ENCODE peak calls at places on chromosomes 2 and 18, in eight cellular contexts. One of them, this sample, is unnamed.
A peak's percentile ranks its signal among the peaks of the same experiment; 100 is the strongest.

GRCh38 chr2:154762638-154763037 is 64.1 kb downstream of the KCNJ3 start:
- DNase-seq in A549: no peak
- DNase-seq in stomach: no peak
- DNase-seq in breast epithelium: no peak
- DNase-seq in foreskin fibroblast: no peak
- DNase-seq in endodermal cell: no peak
- DNase-seq in ovary: no peak
- DNase-seq in astrocyte: no peak
- DNase-seq in this sample: no peak

GRCh38 chr18:74288730-74289129 is 3.0 kb downstream of the CYB5A start:
- DNase-seq in endodermal cell: peak; percentile 57
- DNase-seq in ovary: no peak
- DNase-seq in foreskin fibroblast: no peak
- DNase-seq in breast epithelium: no peak
- DNase-seq in astrocyte: no peak
- DNase-seq in stomach: no peak
- DNase-seq in A549: no peak
- DNase-seq in this sample: no peak

GRCh38 chr2:222404126-222404891 is 20.0 kb upstream of the SGPP2 start:
- DNase-seq in endodermal cell: no peak
- DNase-seq in ovary: no peak
- DNase-seq in foreskin fibroblast: no peak
- DNase-seq in stomach: no peak
- DNase-seq in breast epithelium: no peak
- DNase-seq in astrocyte: no peak
- DNase-seq in A549: no peak
- DNase-seq in this sample: no peak

GRCh38 chr2:238173692-238174091 is 14.9 kb downstream of the ERFE start:
- DNase-seq in foreskin fibroblast: no peak
- DNase-seq in A549: no peak
- DNase-seq in astrocyte: no peak
- DNase-seq in ovary: no peak
- DNase-seq in stomach: no peak
- DNase-seq in breast epithelium: no peak
- DNase-seq in endodermal cell: no peak
- DNase-seq in this sample: no peak

GRCh38 chr2:101610750-101611315 is 86.7 kb upstream of the MAP4K4 start:
- DNase-seq in endodermal cell: no peak
- DNase-seq in astrocyte: no peak
- DNase-seq in foreskin fibroblast: no peak
- DNase-seq in ovary: no peak
- DNase-seq in A549: no peak
- DNase-seq in breast epithelium: no peak
- DNase-seq in stomach: no peak
- DNase-seq in this sample: no peak

GRCh38 chr2:40317756-40318155 is 134.1 kb downstream of the SLC8A1 start:
- DNase-seq in astrocyte: no peak
- DNase-seq in stomach: no peak
- DNase-seq in endodermal cell: no peak
- DNase-seq in foreskin fibroblast: no peak
- DNase-seq in ovary: no peak
- DNase-seq in breast epithelium: no peak
- DNase-seq in A549: no peak
- DNase-seq in this sample: no peak

GRCh38 chr2:101114268-101114783 is 36.9 kb downstream of the TBC1D8 start:
- DNase-seq in breast epithelium: no peak
- DNase-seq in astrocyte: no peak
- DNase-seq in foreskin fibroblast: no peak
- DNase-seq in endodermal cell: no peak
- DNase-seq in stomach: no peak
- DNase-seq in A549: no peak
- DNase-seq in ovary: no peak
- DNase-seq in this sample: no peak

GRCh38 chr18:43893001-43893637 is 615.8 kb upstream of the SYT4 start:
- DNase-seq in stomach: no peak
- DNase-seq in astrocyte: peak; percentile 99
- DNase-seq in endodermal cell: no peak
- DNase-seq in ovary: no peak
- DNase-seq in breast epithelium: no peak
- DNase-seq in A549: no peak
- DNase-seq in foreskin fibroblast: peak; percentile 96
- DNase-seq in this sample: peak; percentile 69

GRCh38 chr18:24114924-24115549 is 23.8 kb upstream of the CABYR start:
- DNase-seq in breast epithelium: no peak
- DNase-seq in A549: no peak
- DNase-seq in ovary: no peak
- DNase-seq in foreskin fibroblast: no peak
- DNase-seq in endodermal cell: no peak
- DNase-seq in astrocyte: no peak
- DNase-seq in stomach: no peak
- DNase-seq in this sample: no peak

GRCh38 chr18:332007-332406 is 64.2 kb upstream of the THOC1 start:
- DNase-seq in endodermal cell: no peak
- DNase-seq in foreskin fibroblast: no peak
- DNase-seq in ovary: no peak
- DNase-seq in breast epithelium: no peak
- DNase-seq in astrocyte: no peak
- DNase-seq in stomach: no peak
- DNase-seq in A549: no peak
- DNase-seq in this sample: no peak

GRCh38 chr2:204453730-204454167 is 91.5 kb upstream of the PARD3B start:
- DNase-seq in endodermal cell: peak; percentile 59
- DNase-seq in foreskin fibroblast: no peak
- DNase-seq in stomach: peak; percentile 35
- DNase-seq in breast epithelium: no peak
- DNase-seq in A549: peak; percentile 51
- DNase-seq in ovary: peak; percentile 46
- DNase-seq in astrocyte: no peak
- DNase-seq in this sample: no peak

GRCh38 chr2:45275235-45275805 is 266.1 kb upstream of the SIX2 start:
- DNase-seq in foreskin fibroblast: no peak
- DNase-seq in stomach: no peak
- DNase-seq in astrocyte: peak; percentile 30
- DNase-seq in breast epithelium: no peak
- DNase-seq in ovary: no peak
- DNase-seq in endodermal cell: no peak
- DNase-seq in A549: peak; percentile 46
- DNase-seq in this sample: peak; percentile 55

GRCh38 chr2:235468978-235469694 is 24.7 kb upstream of the AGAP1 start:
- DNase-seq in astrocyte: peak; percentile 81
- DNase-seq in A549: peak; percentile 76
- DNase-seq in stomach: peak; percentile 36
- DNase-seq in endodermal cell: peak; percentile 53
- DNase-seq in ovary: no peak
- DNase-seq in breast epithelium: no peak
- DNase-seq in foreskin fibroblast: peak; percentile 85
- DNase-seq in this sample: peak; percentile 93

GRCh38 chr2:146978891-146979555 is 865.8 kb upstream of the ACVR2A start:
- DNase-seq in astrocyte: peak; percentile 85
- DNase-seq in A549: no peak
- DNase-seq in ovary: no peak
- DNase-seq in stomach: no peak
- DNase-seq in endodermal cell: no peak
- DNase-seq in foreskin fibroblast: no peak
- DNase-seq in breast epithelium: no peak
- DNase-seq in this sample: no peak

GRCh38 chr2:186887107-186888090 is 38.4 kb upstream of the ZSWIM2 start:
- DNase-seq in ovary: peak; percentile 43
- DNase-seq in astrocyte: no peak
- DNase-seq in stomach: no peak
- DNase-seq in A549: no peak
- DNase-seq in foreskin fibroblast: peak; percentile 62
- DNase-seq in breast epithelium: no peak
- DNase-seq in endodermal cell: no peak
- DNase-seq in this sample: no peak

GRCh38 chr2:233436691-233437438 is 82.6 kb downstream of the DGKD start:
- DNase-seq in ovary: no peak
- DNase-seq in breast epithelium: no peak
- DNase-seq in stomach: peak; percentile 28
- DNase-seq in A549: no peak
- DNase-seq in astrocyte: no peak
- DNase-seq in endodermal cell: peak; percentile 17
- DNase-seq in foreskin fibroblast: no peak
- DNase-seq in this sample: no peak

GRCh38 chr2:235005603-235006259 is 53.9 kb downstream of the SH3BP4 start:
- DNase-seq in stomach: peak; percentile 88
- DNase-seq in foreskin fibroblast: no peak
- DNase-seq in ovary: peak; percentile 57
- DNase-seq in astrocyte: no peak
- DNase-seq in A549: no peak
- DNase-seq in endodermal cell: peak; percentile 94
- DNase-seq in breast epithelium: no peak
- DNase-seq in this sample: no peak

GRCh38 chr2:121243821-121244460 is 41.1 kb downstream of the TFCP2L1 start:
- DNase-seq in A549: no peak
- DNase-seq in stomach: no peak
- DNase-seq in astrocyte: no peak
- DNase-seq in breast epithelium: no peak
- DNase-seq in foreskin fibroblast: no peak
- DNase-seq in ovary: no peak
- DNase-seq in endodermal cell: no peak
- DNase-seq in this sample: no peak

GRCh38 chr2:176960736-176961135 is 251.9 kb upstream of the HNRNPA3 start:
- DNase-seq in stomach: no peak
- DNase-seq in A549: no peak
- DNase-seq in astrocyte: no peak
- DNase-seq in endodermal cell: no peak
- DNase-seq in breast epithelium: no peak
- DNase-seq in ovary: no peak
- DNase-seq in foreskin fibroblast: no peak
- DNase-seq in this sample: no peak

GRCh38 chr2:182144780-182145170 is 159.1 kb downstream of the PPP1R1C start:
- DNase-seq in astrocyte: peak; percentile 39
- DNase-seq in foreskin fibroblast: no peak
- DNase-seq in A549: no peak
- DNase-seq in ovary: no peak
- DNase-seq in breast epithelium: no peak
- DNase-seq in endodermal cell: no peak
- DNase-seq in stomach: no peak
- DNase-seq in this sample: peak; percentile 11

GRCh38 chr18:29225351-29225750 is 1048.4 kb upstream of the CDH2 start:
- DNase-seq in foreskin fibroblast: no peak
- DNase-seq in breast epithelium: no peak
- DNase-seq in A549: no peak
- DNase-seq in endodermal cell: no peak
- DNase-seq in astrocyte: peak; percentile 71
- DNase-seq in stomach: no peak
- DNase-seq in ovary: no peak
- DNase-seq in this sample: no peak

GRCh38 chr2:88613921-88614320 is 13.3 kb downstream of the EIF2AK3 start:
- DNase-seq in ovary: no peak
- DNase-seq in A549: no peak
- DNase-seq in astrocyte: no peak
- DNase-seq in breast epithelium: no peak
- DNase-seq in foreskin fibroblast: no peak
- DNase-seq in stomach: no peak
- DNase-seq in endodermal cell: no peak
- DNase-seq in this sample: no peak

GRCh38 chr18:21453512-21453862 is 147.0 kb downstream of the ESCO1 start:
- DNase-seq in ovary: no peak
- DNase-seq in foreskin fibroblast: no peak
- DNase-seq in endodermal cell: no peak
- DNase-seq in stomach: no peak
- DNase-seq in A549: no peak
- DNase-seq in astrocyte: peak; percentile 25
- DNase-seq in breast epithelium: no peak
- DNase-seq in this sample: peak; percentile 8

GRCh38 chr2:174004900-174005605 is 39.9 kb upstream of the SP3 start:
- DNase-seq in stomach: no peak
- DNase-seq in ovary: no peak
- DNase-seq in endodermal cell: no peak
- DNase-seq in astrocyte: peak; percentile 90
- DNase-seq in breast epithelium: no peak
- DNase-seq in foreskin fibroblast: peak; percentile 59
- DNase-seq in A549: no peak
- DNase-seq in this sample: peak; percentile 86

GRCh38 chr2:239444626-239445625 is 44.1 kb upstream of the HDAC4 start:
- DNase-seq in breast epithelium: no peak
- DNase-seq in endodermal cell: no peak
- DNase-seq in foreskin fibroblast: peak; percentile 33
- DNase-seq in A549: peak; percentile 12
- DNase-seq in stomach: no peak
- DNase-seq in ovary: no peak
- DNase-seq in astrocyte: peak; percentile 68
- DNase-seq in this sample: peak; percentile 86

DNA sequence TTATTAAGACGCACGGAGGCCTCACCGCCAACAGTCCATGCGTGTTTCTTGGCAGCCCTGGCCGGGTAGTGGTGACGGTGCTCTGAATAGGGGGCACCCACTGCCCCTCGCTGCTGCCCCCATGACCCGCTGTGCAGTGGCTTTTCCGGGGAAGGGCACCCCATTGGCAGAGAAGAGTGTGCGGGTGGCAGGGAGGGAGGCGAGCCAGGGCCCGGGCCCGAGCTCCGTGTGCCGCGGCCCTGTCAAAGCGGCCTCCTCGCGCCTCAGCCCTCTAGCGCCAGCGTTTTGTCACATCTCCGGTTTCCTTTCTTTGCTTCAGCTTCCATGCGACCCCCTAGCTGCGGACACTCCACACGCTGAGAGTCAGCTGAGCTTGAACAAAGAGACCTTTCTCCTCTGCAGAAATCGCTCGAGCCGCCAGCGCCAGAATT is 473.6 kb upstream of the SALL3 start:
- DNase-seq in foreskin fibroblast: no peak
- DNase-seq in breast epithelium: no peak
- DNase-seq in A549: no peak
- DNase-seq in stomach: no peak
- DNase-seq in astrocyte: no peak
- DNase-seq in ovary: no peak
- DNase-seq in endodermal cell: peak; percentile 88
- DNase-seq in this sample: no peak
- H3K4me3 ChIP-seq in foreskin fibroblast: no peak overlapping the region
- H3K4me3 ChIP-seq in breast epithelium: no peak overlapping the region
- H3K4me3 ChIP-seq in A549: no peak overlapping the region
- H3K4me3 ChIP-seq in stomach: no peak overlapping the region
- H3K4me3 ChIP-seq in astrocyte: no peak overlapping the region
- H3K4me3 ChIP-seq in ovary: no peak overlapping the region
- H3K4me3 ChIP-seq in endodermal cell: no peak overlapping the region
- H3K4me3 ChIP-seq in this sample: no peak overlapping the region

GRCh38 chr2:143525536-143525935 is 396.3 kb downstream of the ARHGAP15 start:
- DNase-seq in stomach: no peak
- DNase-seq in endodermal cell: no peak
- DNase-seq in ovary: no peak
- DNase-seq in astrocyte: no peak
- DNase-seq in breast epithelium: no peak
- DNase-seq in foreskin fibroblast: no peak
- DNase-seq in A549: no peak
- DNase-seq in this sample: no peak
- TF ChIP-seq CTCF in stomach: no peak
- TF ChIP-seq CTCF in endodermal cell: no peak
- TF ChIP-seq CTCF in ovary: no peak
- TF ChIP-seq CTCF in astrocyte: no peak
- TF ChIP-seq CTCF in breast epithelium: no peak
- TF ChIP-seq CTCF in foreskin fibroblast: no peak
- TF ChIP-seq CTCF in A549: no peak
- TF ChIP-seq CTCF in this sample: no peak

GRCh38 chr2:86704482-86704971 is 15.6 kb upstream of the RMND5A start:
- DNase-seq in ovary: peak; percentile 42
- DNase-seq in endodermal cell: peak; percentile 62
- DNase-seq in astrocyte: peak; percentile 88
- DNase-seq in foreskin fibroblast: peak; percentile 71
- DNase-seq in breast epithelium: no peak
- DNase-seq in stomach: peak; percentile 62
- DNase-seq in A549: peak; percentile 77
- DNase-seq in this sample: peak; percentile 80
- H3K4me3 ChIP-seq in ovary: no peak overlapping the region
- H3K4me3 ChIP-seq in endodermal cell: no peak overlapping the region
- H3K4me3 ChIP-seq in astrocyte: peak overlapping the region; percentile 6
- H3K4me3 ChIP-seq in foreskin fibroblast: no peak overlapping the region
- H3K4me3 ChIP-seq in breast epithelium: no peak overlapping the region
- H3K4me3 ChIP-seq in stomach: no peak overlapping the region
- H3K4me3 ChIP-seq in A549: peak overlapping the region; percentile 35
- H3K4me3 ChIP-seq in this sample: no peak overlapping the region

GRCh38 chr2:168614291-168615018 is 158.4 kb downstream of the CERS6 start:
- DNase-seq in A549: no peak
- DNase-seq in ovary: no peak
- DNase-seq in astrocyte: no peak
- DNase-seq in breast epithelium: no peak
- DNase-seq in stomach: no peak
- DNase-seq in endodermal cell: peak; percentile 64
- DNase-seq in foreskin fibroblast: no peak
- DNase-seq in this sample: peak; percentile 98
- TF ChIP-seq CTCF in A549: no peak
- TF ChIP-seq CTCF in ovary: no peak
- TF ChIP-seq CTCF in astrocyte: peak; percentile 6
- TF ChIP-seq CTCF in breast epithelium: no peak
- TF ChIP-seq CTCF in stomach: no peak
- TF ChIP-seq CTCF in endodermal cell: peak; percentile 61
- TF ChIP-seq CTCF in foreskin fibroblast: peak; percentile 11
- TF ChIP-seq CTCF in this sample: peak; percentile 41

This sample was measured in epithelial cell of esophagus.